ENCODE peak calls at places on chromosomes 16 and 17, in six cellular contexts. S is psoas muscle; Q is lower lobe of right lung; Y is CD8-positive, alpha-beta T cell; F is tibial artery; D is cardiac muscle cell. J is an unnamed sample.
A peak's percentile ranks its signal among the peaks of the same experiment; 100 is the strongest.

GRCh38 chr17:17170346-17170976 is 35.7 kb downstream of the PLD6 start:
- DNase-seq in F (no peak), S (no peak), Q (no peak), Y (no peak), D (peak; percentile 70), J (no peak)

GRCh38 chr17:14211778-14212177 is 24.9 kb downstream of the CDRT15 start:
- DNase-seq in Q (peak; percentile 48), D (no peak), S (peak; percentile 37), F (no peak), Y (peak; percentile 42), J (no peak)

GRCh38 chr16:47258874-47259461 is 115.2 kb upstream of the NETO2 start:
- DNase-seq in S (no peak), D (peak; percentile 8), Q (no peak), Y (no peak), F (no peak), J (peak; percentile 47)

GRCh38 chr17:65163990-65164495 is 26.9 kb downstream of the RGS9 start:
- DNase-seq in D (no peak), S (no peak), Q (no peak), Y (peak; percentile 25), F (no peak), J (peak; percentile 81)

GRCh38 chr16:12208341-12209035 is 232.0 kb downstream of the SNX29 start:
- DNase-seq in D (no peak), S (no peak), Q (no peak), F (no peak), Y (no peak), J (no peak)

GRCh38 chr17:13793951-13794350 is 192.2 kb upstream of the HS3ST3A1 start:
- DNase-seq in Q (no peak), Y (no peak), D (no peak), F (no peak), S (no peak), J (no peak)

GRCh38 chr16:28823719-28824547 is 1.1 kb downstream of the ATXN2L start:
- DNase-seq in F (peak; percentile 99), Q (peak; percentile 97), S (peak; percentile 98), D (peak; percentile 97), Y (peak; percentile 89), J (peak; percentile 96)

GRCh38 chr16:25959216-25959615 is 267.5 kb downstream of the HS3ST4 start:
- DNase-seq in F (no peak), S (no peak), Y (no peak), D (no peak), Q (no peak), J (no peak)

GRCh38 chr17:37787055-37787720 is 42.3 kb upstream of the HNF1B start:
- DNase-seq in Q (no peak), D (no peak), S (no peak), F (no peak), Y (no peak), J (no peak)

GRCh38 chr16:50371936-50372595 is 3.3 kb upstream of the BRD7 start:
- DNase-seq in Y (no peak), D (peak; percentile 53), Q (no peak), S (no peak), F (peak; percentile 80), J (no peak)
- TF ChIP-seq CTCF in Y (no peak), D (peak; percentile 38), Q (peak; percentile 14), S (no peak), F (peak; percentile 36), J (no peak)

DNA sequence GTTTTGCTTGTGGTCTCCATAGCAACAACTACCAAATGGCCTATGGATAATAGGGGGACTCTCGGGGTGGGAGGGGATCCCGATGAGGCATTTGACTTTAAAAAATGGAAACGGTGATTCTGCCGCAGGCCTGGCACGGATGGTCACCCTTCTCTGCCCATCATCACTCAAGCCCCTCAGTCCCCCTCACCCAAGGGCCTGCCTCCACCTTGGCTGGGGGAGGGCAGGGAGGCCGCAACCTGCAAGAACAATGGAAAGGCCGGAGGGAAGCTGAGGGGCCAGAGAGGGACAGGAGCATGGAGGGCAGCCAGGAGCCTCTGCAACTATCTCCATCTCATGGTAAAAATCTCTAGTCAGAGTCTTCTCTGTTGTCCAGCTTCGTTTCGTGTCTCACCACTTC is 231.3 kb upstream of the TNRC6C start:
- DNase-seq in S (no peak), F (no peak), D (no peak), Q (no peak), Y (no peak), J (no peak)
- H3K4me3 ChIP-seq in S (no peak overlapping the region), F (no peak overlapping the region), D (no peak overlapping the region), Q (no peak overlapping the region), Y (no peak overlapping the region), J (no peak overlapping the region)

DNA sequence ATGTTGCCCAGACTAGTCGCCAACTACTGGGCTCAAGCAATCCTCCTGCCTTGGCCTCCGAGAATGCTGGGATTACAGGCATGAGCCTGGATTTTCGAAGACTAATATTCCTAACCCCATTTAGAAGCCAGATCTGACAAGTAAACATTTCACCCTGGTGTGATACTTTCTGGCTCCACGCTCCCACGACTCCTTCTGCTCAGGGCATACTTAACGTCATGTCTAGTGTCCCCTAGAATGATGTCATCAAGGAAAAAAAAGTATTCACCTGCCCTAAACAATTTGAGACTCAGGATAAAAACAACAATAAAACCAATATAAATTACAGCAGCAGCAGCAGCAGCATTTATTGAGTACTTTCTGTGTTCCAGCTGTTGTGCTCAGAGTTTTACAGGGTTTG is 13.2 kb downstream of the ITGB3 start:
- DNase-seq in D (no peak), Y (no peak), F (no peak), S (no peak), Q (no peak), J (no peak)
- H3K4me1 ChIP-seq in D (no peaks in the 10 kb centered on the region), Y (no peaks in the 10 kb centered on the region), F (peaks cover 93% of the 10 kb centered on the region), S (peaks cover 12% of the 10 kb centered on the region), Q (no peaks in the 10 kb centered on the region), J (no peaks in the 10 kb centered on the region)

DNA sequence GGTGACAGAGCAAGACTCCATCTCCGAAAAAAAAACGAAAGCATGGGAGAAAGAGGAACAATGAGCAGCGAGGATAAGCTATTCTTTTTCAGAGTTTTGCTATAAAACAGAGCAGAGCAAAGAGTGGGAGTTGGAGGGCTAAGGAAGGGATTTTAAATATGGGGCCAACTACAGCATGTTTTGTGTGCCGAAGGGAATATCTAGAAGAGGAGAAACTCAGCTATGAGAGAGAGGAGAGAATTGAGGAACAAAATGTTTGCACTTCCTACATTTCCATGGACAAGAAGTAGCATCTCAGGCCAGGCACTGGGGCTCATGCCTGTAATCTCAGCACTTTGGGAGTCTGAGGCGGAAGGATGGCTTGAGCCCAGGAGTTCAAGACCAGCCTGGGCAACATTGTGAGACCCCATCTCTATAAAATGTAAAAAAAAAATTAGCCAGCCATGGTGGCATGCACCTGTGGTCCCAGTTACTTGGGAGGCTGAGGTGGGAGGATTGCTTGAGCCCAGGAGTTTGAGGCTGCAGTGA is 13.1 kb upstream of the GRB2 start:
- DNase-seq in S (no peak), Y (no peak), Q (no peak), F (no peak), D (no peak), J (no peak)
- TF ChIP-seq CTCF in S (no peak), Y (no peak), Q (no peak), F (no peak), D (no peak), J (no peak)

GRCh38 chr17:59366040-59366757 is 34.7 kb downstream of the YPEL2 start:
- DNase-seq in D (no peak), F (peak; percentile 64), Y (no peak), S (no peak), Q (no peak), J (no peak)
- H3K4me3 ChIP-seq in D (peak overlapping the region; percentile 3), F (no peak overlapping the region), Y (peak overlapping the region; percentile 7), S (peak overlapping the region; percentile 28), Q (no peak overlapping the region), J (no peak overlapping the region)

J was measured in OCI-LY7.